ENCODE peak calls at places on chromosomes 1 and 21, in four cellular contexts. U, F, E and L are unnamed samples.

GRCh38 chr21:14382835-14383595 is at the start of gene HSPA13:
- DNase-seq in F (peak), U (peak), E (peak), L (peak)

GRCh38 chr1:205284420-205285144 is 37.0 kb downstream of the NUAK2 start:
- DNase-seq in F (peak), U (peak), E (no peak), L (peak)

GRCh38 chr1:247332901-247333361 is 1.3 kb upstream of the ZNF496 start:
- DNase-seq in U (no peak), E (no peak), F (no peak), L (peak)

GRCh38 chr1:8182034-8182761 is 135.7 kb upstream of the SLC45A1 start:
- DNase-seq in F (peak), E (peak), U (no peak), L (peak)

GRCh38 chr1:56819393-56819899 is at the start of gene FYB2:
- DNase-seq in U (no peak), F (peak), E (no peak), L (no peak)

GRCh38 chr1:37793773-37794371 is at the start of gene MANEAL:
- DNase-seq in U (peak), F (no peak), E (no peak), L (peak)

GRCh38 chr21:37758997-37759396 is 157.3 kb downstream of the KCNJ6 start:
- DNase-seq in E (no peak), U (peak), F (peak), L (peak)

GRCh38 chr1:98429851-98430496 is 231.5 kb upstream of the SNX7 start:
- DNase-seq in U (no peak), F (peak), E (no peak), L (no peak)

GRCh38 chr1:15004396-15004795 is 149.2 kb upstream of the TMEM51 start:
- DNase-seq in E (peak), U (no peak), F (no peak), L (no peak)

GRCh38 chr1:61605607-61606321 is 119.2 kb downstream of the TM2D1 start:
- DNase-seq in F (no peak), E (no peak), U (no peak), L (peak)

GRCh38 chr1:156499703-156500577 is 635 bp downstream of the MEF2D start:
- DNase-seq in U (no peak), F (no peak), E (no peak), L (peak)

GRCh38 chr1:29368936-29369932 is 132.9 kb downstream of the PTPRU start:
- DNase-seq in E (no peak), U (no peak), F (no peak), L (no peak)

GRCh38 chr1:201739054-201739453 is 89.9 kb upstream of the IPO9 start:
- DNase-seq in F (no peak), U (no peak), E (no peak), L (no peak)

GRCh38 chr1:201739492-201740085 is 89.4 kb upstream of the IPO9 start:
- DNase-seq in E (no peak), F (no peak), U (no peak), L (peak)

GRCh38 chr1:201740609-201741231 is 88.2 kb upstream of the IPO9 start:
- DNase-seq in E (no peak), U (no peak), F (no peak), L (no peak)

GRCh38 chr1:201741763-201742342 is 87.1 kb upstream of the IPO9 start:
- DNase-seq in F (no peak), E (no peak), U (no peak), L (no peak)

DNA sequence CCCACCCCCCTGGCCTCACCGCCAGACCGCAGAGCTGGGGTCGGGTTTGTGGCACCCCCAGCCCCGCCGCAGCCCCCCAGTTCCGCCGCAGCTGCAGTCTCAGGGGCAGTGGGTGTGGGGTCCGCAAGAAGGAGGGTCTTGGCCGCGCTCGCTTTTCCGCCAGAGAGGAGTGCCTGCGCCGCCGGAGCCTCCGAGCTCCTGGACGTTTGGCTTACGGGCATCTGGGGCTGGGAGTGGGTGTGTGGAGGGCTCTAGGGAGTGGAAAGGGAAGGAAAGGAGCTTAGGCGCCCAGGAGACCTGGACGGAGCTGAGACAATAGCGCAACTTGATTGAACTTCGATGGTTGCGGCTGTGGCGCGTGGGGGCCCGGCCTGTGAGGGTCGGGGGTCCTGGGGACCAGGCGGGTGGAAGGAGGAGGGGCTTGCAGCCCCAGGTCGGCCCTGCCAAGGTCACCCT is 88.8 kb upstream of the IPO9 start:
- DNase-seq in F (no peak), E (no peak), U (no peak), L (no peak)
- TF ChIP-seq EZH2 in F (no peak), E (no peak), U (no peak), L (no peak)

DNA sequence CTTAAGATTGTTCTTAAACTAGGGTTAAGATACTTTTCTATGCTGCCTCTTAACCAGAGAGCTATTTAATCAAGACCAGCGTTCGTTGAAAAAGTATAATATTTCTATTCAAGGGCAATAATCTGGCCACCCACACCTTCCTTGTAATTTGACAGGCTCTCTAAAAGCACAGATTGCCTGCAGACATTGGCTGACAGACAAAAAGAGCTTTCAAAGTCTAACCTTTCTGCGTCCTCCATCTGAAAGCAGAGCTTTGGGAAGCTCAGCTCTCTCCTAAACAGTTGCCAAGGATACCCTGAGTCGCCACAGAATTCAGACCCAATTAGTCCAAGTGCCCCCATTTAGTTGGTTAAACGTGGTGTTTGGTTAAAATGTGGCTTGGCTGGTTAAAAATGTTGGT is 33.7 kb upstream of the PLA2G2C start:
- DNase-seq in F (no peak), U (no peak), E (no peak), L (no peak)
- H2AFZ ChIP-seq in F (no peak), U (no peak), E (no peak), L (no peak)

GRCh38 chr1:178166625-178167024 is 72.7 kb downstream of the RASAL2 start:
- DNase-seq in E (no peak), F (no peak), U (no peak), L (no peak)
- TF ChIP-seq MYC in E (no peak), F (no peak), U (no peak), L (no peak)

GRCh38 chr1:203597386-203598040 is 29.1 kb upstream of the ATP2B4 start:
- DNase-seq in F (no peak), U (no peak), E (no peak), L (no peak)

GRCh38 chr1:203596673-203597072 is 30.0 kb upstream of the ATP2B4 start:
- DNase-seq in E (no peak), U (no peak), F (no peak), L (no peak)

GRCh38 chr1:203599875-203600781 is 26.5 kb upstream of the ATP2B4 start:
- DNase-seq in E (no peak), F (no peak), U (no peak), L (no peak)

GRCh38 chr1:203600782-203601513 is 25.7 kb upstream of the ATP2B4 start:
- DNase-seq in U (no peak), F (no peak), E (no peak), L (no peak)

GRCh38 chr1:203598736-203599135 is 27.9 kb upstream of the ATP2B4 start:
- DNase-seq in U (no peak), F (no peak), E (no peak), L (no peak)
- TF ChIP-seq EZH2 in U (no peak), F (no peak), E (no peak), L (no peak)

GRCh38 chr1:41678141-41678878 is 193.8 kb upstream of the EDN2 start:
- DNase-seq in F (no peak), E (no peak), U (no peak), L (no peak)
- H2AFZ ChIP-seq in F (no peak), E (peak), U (no peak), L (no peak)

DNA sequence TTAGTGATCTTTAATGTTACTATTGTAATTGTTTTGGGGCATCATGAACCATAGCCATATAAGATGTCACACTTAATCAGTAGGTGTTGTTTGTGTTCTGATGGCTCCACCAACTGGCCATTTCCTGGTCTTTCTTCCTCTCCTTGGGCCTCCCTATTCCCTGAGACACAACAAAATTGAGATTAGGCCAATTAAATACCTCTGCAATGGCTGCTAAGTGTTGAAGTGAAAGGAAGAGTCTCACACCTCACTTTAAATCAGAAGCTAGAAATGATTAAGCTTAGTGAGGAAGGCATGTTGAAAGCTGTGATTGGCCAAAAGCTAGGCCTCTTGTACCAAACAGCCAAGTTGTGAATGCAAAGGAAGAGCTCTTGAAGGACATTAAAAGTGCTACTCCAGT is 30.7 kb downstream of the PPP2R5A start:
- DNase-seq in E (no peak), F (peak), U (no peak), L (peak)
- TF ChIP-seq MYC in E (no peak), F (no peak), U (no peak), L (no peak)

DNA sequence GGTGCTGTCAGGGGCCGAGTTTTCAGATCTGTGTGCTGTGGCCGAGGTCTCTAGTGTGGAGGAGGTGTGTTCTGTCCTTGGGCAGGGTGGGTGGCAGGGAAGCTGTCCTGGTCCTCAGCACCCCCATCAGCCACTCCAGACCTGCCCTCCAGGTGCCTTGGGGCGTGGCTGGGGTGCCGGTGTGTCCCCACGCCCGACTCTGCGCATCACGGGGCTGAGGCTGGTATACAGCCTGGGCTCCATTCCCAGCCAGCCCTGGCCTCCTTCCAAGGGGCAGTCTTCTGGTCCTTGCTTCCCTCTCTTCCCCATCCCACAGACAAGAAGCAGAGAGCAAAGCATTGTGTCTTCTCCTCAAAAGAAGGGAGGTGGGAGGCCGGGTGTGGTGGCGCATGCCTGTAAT is 4.0 kb downstream of the SAMD11 start:
- DNase-seq in E (no peak), U (no peak), F (no peak), L (no peak)
- TF ChIP-seq EZH2 in E (no peak), U (no peak), F (no peak), L (no peak)

DNA sequence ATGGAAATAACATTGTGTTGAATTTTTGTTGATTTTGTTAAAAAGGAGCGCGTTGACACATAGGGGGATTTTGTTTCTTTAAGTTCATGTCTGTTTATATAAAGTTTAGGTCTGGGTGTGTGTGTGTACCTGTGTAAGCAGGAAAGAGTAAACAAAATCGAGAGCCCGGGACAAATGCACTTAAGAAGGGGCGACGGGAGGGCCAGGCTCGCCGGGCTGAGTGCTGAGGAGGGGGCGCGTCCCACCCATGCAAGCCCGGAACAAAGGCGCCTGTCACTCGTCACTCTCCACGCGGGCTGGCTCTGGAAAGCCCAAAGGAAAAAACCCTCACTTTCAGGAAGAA is 28.8 kb upstream of the TRIM17 start:
- DNase-seq in E (no peak), F (no peak), U (no peak), L (peak)
- H2AFZ ChIP-seq in E (peak), F (no peak), U (peak), L (peak)

DNA sequence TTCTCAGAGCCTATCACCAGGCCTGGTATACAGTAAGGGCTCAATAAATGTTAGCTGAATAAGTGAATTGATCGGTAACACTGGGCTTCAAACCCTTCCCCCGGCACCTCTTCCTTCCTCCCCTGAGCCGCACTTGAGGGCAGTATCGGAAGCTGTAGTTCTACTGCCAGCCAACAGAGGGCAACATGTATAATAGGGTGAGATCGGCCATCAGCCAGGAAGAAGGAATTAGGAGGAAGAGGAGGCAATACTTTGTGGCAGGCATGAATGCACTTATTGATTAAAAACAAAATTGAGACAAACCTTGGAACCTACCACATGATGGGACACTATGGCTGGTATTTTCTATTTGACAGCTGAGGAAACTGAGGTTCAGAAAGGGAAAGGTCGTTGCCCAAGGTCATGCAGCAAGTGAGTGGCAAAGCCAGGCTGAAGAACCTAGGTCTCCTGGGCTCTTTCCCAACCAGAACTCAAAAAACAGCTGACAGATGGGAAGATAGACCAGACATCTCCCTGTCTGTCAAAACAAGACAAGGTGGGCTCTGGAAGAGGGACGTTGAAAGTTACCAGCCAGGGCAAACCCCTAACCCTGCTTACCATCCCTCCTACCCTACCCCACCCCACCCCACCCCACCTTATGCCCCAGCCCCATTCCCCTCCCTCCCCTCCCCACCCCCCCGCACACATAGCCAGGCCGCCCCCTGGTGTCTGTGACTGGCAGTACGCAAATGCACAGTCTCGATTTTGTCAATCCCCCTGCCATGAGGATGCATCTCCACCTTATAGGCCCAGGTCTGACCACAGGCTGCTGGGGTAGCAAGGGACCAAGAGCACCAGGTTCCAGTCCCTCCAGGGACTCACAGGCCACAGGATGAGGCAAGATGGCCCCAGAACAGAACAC is 107.3 kb upstream of the RUNX3 start:
- DNase-seq in U (peak), E (no peak), F (peak), L (peak)
- TF ChIP-seq MYC in U (no peak), E (no peak), F (no peak), L (no peak)